ENCODE peak calls at places on chromosomes 6 and 20, in five cellular contexts. Z is right cardiac atrium, E is heart left ventricle, P is left ventricle myocardium superior, C is left colon. W is an unnamed sample.

GRCh38 chr20:17874271-17875105 is 94.1 kb downstream of the SNX5 start:
- ATAC-seq in Z (peak), E (peak), P (peak), C (peak), W (no peak)

GRCh38 chr6:166221040-166221439 is 53.4 kb upstream of the TBXT start:
- ATAC-seq in Z (no peak), E (no peak), P (no peak), C (no peak), W (peak)

GRCh38 chr20:11329271-11329670 is 588.4 kb upstream of the BTBD3 start:
- ATAC-seq in Z (no peak), E (no peak), P (no peak), C (no peak), W (no peak)

GRCh38 chr20:38805958-38806854 is 709 bp downstream of the PPP1R16B start:
- ATAC-seq in Z (peak), E (peak), P (peak), C (no peak), W (peak)

GRCh38 chr20:35788796-35789195 is 17.0 kb downstream of the PHF20 start:
- ATAC-seq in Z (no peak), E (no peak), P (no peak), C (no peak), W (no peak)

GRCh38 chr6:132749111-132749510 is 8.6 kb downstream of the VNN2 start:
- ATAC-seq in Z (no peak), E (peak), P (no peak), C (no peak), W (no peak)

GRCh38 chr6:127924440-127924839 is 23.6 kb upstream of the THEMIS start:
- ATAC-seq in Z (no peak), E (no peak), P (no peak), C (no peak), W (no peak)

GRCh38 chr20:24987244-24987643 is 5.3 kb downstream of the APMAP start:
- ATAC-seq in Z (no peak), E (no peak), P (no peak), C (no peak), W (no peak)

GRCh38 chr6:150898390-150899170 is 33.1 kb downstream of the MTHFD1L start:
- ATAC-seq in Z (no peak), E (no peak), P (no peak), C (no peak), W (peak)

GRCh38 chr6:105432797-105433196 is 29.9 kb upstream of the PREP start:
- ATAC-seq in Z (no peak), E (no peak), P (no peak), C (no peak), W (no peak)

GRCh38 chr6:37053683-37054082 is 48.2 kb downstream of the FGD2 start:
- ATAC-seq in Z (no peak), E (no peak), P (no peak), C (no peak), W (no peak)

GRCh38 chr6:25661129-25661779 is 9.2 kb downstream of the SCGN start:
- ATAC-seq in Z (no peak), E (no peak), P (no peak), C (no peak), W (no peak)

GRCh38 chr20:24494460-24494920 is 25.1 kb downstream of the SYNDIG1 start:
- ATAC-seq in Z (no peak), E (no peak), P (no peak), C (no peak), W (no peak)

GRCh38 chr6:122082370-122082769 is 317.1 kb upstream of the HSF2 start:
- ATAC-seq in Z (no peak), E (no peak), P (no peak), C (no peak), W (peak)

GRCh38 chr20:19976595-19977372 is 40.4 kb upstream of the NAA20 start:
- ATAC-seq in Z (peak), E (peak), P (peak), C (peak), W (no peak)

GRCh38 chr6:30074331-30075093 is 1.1 kb downstream of the RNF39 start:
- ATAC-seq in Z (no peak), E (no peak), P (no peak), C (peak), W (no peak)

GRCh38 chr20:9294081-9294480 is 220.3 kb upstream of the LAMP5 start:
- ATAC-seq in Z (no peak), E (no peak), P (no peak), C (peak), W (no peak)

GRCh38 chr6:124010574-124010973 is 206.9 kb downstream of the NKAIN2 start:
- ATAC-seq in Z (no peak), E (no peak), P (no peak), C (no peak), W (no peak)

GRCh38 chr6:158283304-158284005 is 28.8 kb upstream of the TULP4 start:
- ATAC-seq in Z (peak), E (no peak), P (peak), C (no peak), W (peak)